ENCODE peak calls at places on chromosomes 11 and 22, in four cellular contexts. X is body of pancreas, H is pancreas, M is neuronal stem cell. T is an unnamed sample. For H3K36me3, the result is how much of the 10 kb centered on the place peaks cover.

GRCh38 chr11:86632499-86633269 is 39.7 kb downstream of the ME3 start:
- DNase-seq in X (peak), H (no peak), M (peak), T (no peak)

GRCh38 chr11:88475991-88476418 is 138.5 kb upstream of the CTSC start:
- DNase-seq in X (no peak), H (no peak), M (no peak), T (no peak)

GRCh38 chr11:117259417-117259816 is 26.9 kb downstream of the RNF214 start:
- DNase-seq in X (no peak), H (no peak), M (no peak), T (no peak)

GRCh38 chr11:124753207-124753606 is 1.2 kb upstream of the VSIG2 start:
- DNase-seq in X (no peak), H (no peak), M (no peak), T (no peak)

GRCh38 chr11:67372232-67372992 is 986 bp downstream of the CLCF1 start:
- DNase-seq in X (no peak), H (no peak), M (no peak), T (no peak)

GRCh38 chr22:30802202-30803166 is 107.8 kb downstream of the OSBP2 start:
- DNase-seq in X (peak), H (peak), M (peak), T (peak)

GRCh38 chr11:128174465-128175101 is 412.8 kb downstream of the ETS1 start:
- DNase-seq in X (no peak), H (no peak), M (no peak), T (no peak)

GRCh38 chr11:47907499-47907898 is 59.3 kb upstream of the NUP160 start:
- DNase-seq in X (no peak), H (no peak), M (no peak), T (no peak)

GRCh38 chr22:29748248-29748893 is 18.4 kb downstream of the ZMAT5 start:
- DNase-seq in X (no peak), H (no peak), M (no peak), T (no peak)

GRCh38 chr11:119832536-119832935 is 103.5 kb upstream of the NECTIN1 start:
- DNase-seq in X (peak), H (peak), M (no peak), T (peak)

GRCh38 chr11:122178795-122179194 is 62.8 kb upstream of the BLID start:
- DNase-seq in X (no peak), H (no peak), M (no peak), T (no peak)

GRCh38 chr22:42439821-42440674 is 7.8 kb upstream of the NFAM1 start:
- DNase-seq in X (peak), H (peak), M (no peak), T (no peak)

GRCh38 chr11:32437406-32438345 is 2.3 kb upstream of the WT1 start:
- DNase-seq in X (no peak), H (no peak), M (no peak), T (no peak)

GRCh38 chr11:66688561-66689534 is 11.2 kb upstream of the RBM4B start:
- DNase-seq in X (no peak), H (no peak), M (no peak), T (no peak)

GRCh38 chr11:40445391-40445790 is 1014.1 kb downstream of the LRRC4C start:
- DNase-seq in X (no peak), H (no peak), M (no peak), T (no peak)

GRCh38 chr11:128761339-128761738 is 67.5 kb downstream of the FLI1 start:
- DNase-seq in X (no peak), H (no peak), M (no peak), T (no peak)

GRCh38 chr11:3202305-3202704 is 16.3 kb downstream of the MRGPRG start:
- DNase-seq in X (no peak), H (no peak), M (no peak), T (no peak)

GRCh38 chr11:128472128-128473110 is 114.9 kb downstream of the ETS1 start:
- DNase-seq in X (no peak), H (no peak), M (no peak), T (no peak)

GRCh38 chr11:25691959-25692358 is 640.0 kb upstream of the ANO3 start:
- DNase-seq in X (no peak), H (no peak), M (no peak), T (no peak)

GRCh38 chr11:68843052-68843561 is 1.4 kb upstream of the CPT1A start:
- DNase-seq in X (peak), H (no peak), M (no peak), T (no peak)

GRCh38 chr22:42791721-42792452 is 65.2 kb downstream of the ARFGAP3 start:
- DNase-seq in X (peak), H (no peak), M (no peak), T (no peak)

GRCh38 chr11:19705936-19706335 is 6.7 kb upstream of the NAV2 start:
- DNase-seq in X (no peak), H (no peak), M (no peak), T (no peak)

GRCh38 chr22:21568207-21569075 is 927 bp downstream of the UBE2L3 start:
- DNase-seq in X (peak), H (peak), M (no peak), T (peak)

GRCh38 chr22:47091241-47091691 is 328.8 kb downstream of the TBC1D22A start:
- DNase-seq in X (no peak), H (no peak), M (no peak), T (no peak)

GRCh38 chr11:119782673-119783072 is 53.7 kb upstream of the NECTIN1 start:
- DNase-seq in X (no peak), H (no peak), M (no peak), T (no peak)

GRCh38 chr22:31574015-31574670 is 77.8 kb downstream of the SFI1 start:
- DNase-seq in X (no peak), H (no peak), M (no peak), T (no peak)

GRCh38 chr11:64209563-64209843 is 3.0 kb downstream of the FERMT3 start:
- DNase-seq in X (no peak), H (peak), M (no peak), T (no peak)

GRCh38 chr11:132601863-132602262 is 930.4 kb downstream of the OPCML start:
- DNase-seq in X (no peak), H (no peak), M (no peak), T (no peak)

GRCh38 chr11:27698872-27699241 is 1.4 kb downstream of the BDNF start:
- DNase-seq in X (peak), H (peak), M (peak), T (peak)

GRCh38 chr11:11532574-11532973 is 89.2 kb downstream of the GALNT18 start:
- DNase-seq in X (no peak), H (no peak), M (no peak), T (no peak)

GRCh38 chr11:98564881-98565280 is 455.9 kb upstream of the CNTN5 start:
- DNase-seq in X (no peak), H (no peak), M (peak), T (no peak)

GRCh38 chr11:111977141-111978027 is 40.2 kb downstream of the DIXDC1 start:
- DNase-seq in X (peak), H (peak), M (peak), T (peak)

GRCh38 chr11:68880851-68881250 is 22.8 kb downstream of the MRPL21 start:
- DNase-seq in X (no peak), H (no peak), M (no peak), T (no peak)

DNA sequence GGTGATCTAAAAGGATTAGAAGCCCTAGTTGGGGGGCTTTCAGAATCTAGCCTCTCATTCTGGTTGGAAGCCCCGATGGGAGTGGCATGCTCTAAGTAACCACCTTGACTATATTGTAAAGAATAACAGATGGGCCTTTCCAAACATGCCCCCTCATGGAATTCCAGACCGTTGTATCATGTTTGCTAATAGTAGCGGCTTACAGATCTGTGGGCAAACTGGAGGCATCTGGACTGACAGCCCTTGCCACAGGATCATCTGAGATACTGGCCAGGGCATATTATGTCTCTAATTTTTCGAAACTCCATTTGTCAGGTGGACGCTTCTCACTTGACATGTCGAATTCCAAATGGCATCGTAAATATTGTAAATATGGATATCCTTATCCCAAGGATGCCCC is 10.5 kb downstream of the APIP start:
- DNase-seq in X (no peak), H (no peak), M (no peak), T (no peak)
- H3K36me3 ChIP-seq in X (under half), H (under half), M (under half), T (under half)

DNA sequence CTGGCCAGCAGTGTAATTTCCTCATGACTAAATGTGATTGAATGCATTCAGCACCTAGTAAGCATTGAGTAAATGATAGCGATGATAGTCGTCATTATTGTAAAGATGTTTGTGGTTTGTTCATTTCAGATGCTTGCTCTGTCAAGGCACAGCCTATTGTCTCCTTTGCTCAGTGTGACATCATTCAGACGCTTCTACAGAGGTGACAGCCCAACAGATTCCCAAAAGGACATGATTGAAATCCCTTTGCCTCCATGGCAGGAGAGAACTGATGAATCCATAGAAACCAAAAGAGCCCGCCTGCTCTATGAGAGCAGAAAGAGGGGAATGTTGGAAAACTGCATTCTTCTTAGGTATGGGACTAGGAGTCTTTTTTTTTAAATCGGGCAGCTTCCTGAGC is 7.6 kb downstream of the SDHAF2 start:
- DNase-seq in X (no peak), H (no peak), M (no peak), T (no peak)
- H3K36me3 ChIP-seq in X (under half), H (under half), M (half or more), T (under half)

GRCh38 chr22:38292694-38293093 is 19.9 kb upstream of the TMEM184B start:
- DNase-seq in X (no peak), H (no peak), M (no peak), T (no peak)
- H3K36me3 ChIP-seq in X (under half), H (under half), M (half or more), T (half or more)

DNA sequence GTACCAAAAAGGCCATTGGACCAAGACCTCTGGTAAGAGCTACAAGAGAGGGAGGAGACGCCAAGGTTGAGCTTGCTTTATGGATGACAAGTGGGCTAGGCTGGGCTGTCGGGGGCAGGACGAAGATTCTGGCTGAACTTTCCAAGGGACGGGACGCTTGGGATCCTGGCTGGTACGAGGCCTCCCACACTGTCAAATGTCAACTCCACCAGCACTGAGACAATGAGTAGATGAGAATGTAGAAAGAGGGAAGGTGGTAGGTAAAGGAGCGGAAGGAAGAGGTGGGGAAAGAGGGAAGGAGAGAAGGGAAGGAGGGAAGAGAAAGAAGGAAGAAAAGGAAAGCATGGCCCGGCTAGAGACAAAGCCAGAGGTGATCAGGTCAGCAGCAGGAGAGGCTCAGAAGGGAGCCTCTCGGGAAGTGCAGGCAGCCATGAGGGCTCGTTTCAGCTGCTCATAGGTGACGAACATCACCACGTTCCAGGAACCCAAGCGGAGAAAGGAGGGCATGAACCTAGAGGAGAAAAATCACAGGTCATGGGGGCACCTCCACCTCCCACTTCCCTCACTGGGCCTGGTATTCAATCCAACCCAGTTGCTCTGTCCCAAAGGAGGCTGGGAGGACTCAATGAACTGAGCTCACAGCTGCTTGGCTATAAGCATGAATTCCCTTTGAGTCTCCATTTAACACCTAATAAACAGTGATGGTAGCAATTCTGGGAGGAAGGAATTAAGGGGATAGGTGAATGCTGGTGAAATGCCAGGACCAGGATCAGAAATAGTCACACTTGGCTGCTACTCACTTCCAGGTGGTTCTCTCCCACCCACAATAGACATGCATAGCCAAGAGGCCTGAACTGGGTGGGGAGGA is 7.8 kb downstream of the UCP2 start:
- DNase-seq in X (no peak), H (no peak), M (no peak), T (no peak)
- H3K36me3 ChIP-seq in X (under half), H (under half), M (half or more), T (under half)

GRCh38 chr11:77473801-77474508 is at the start of gene PAK1:
- DNase-seq in X (peak), H (peak), M (peak), T (peak)

GRCh38 chr11:77474509-77475070 is 696 bp upstream of the PAK1 start:
- DNase-seq in X (peak), H (no peak), M (no peak), T (no peak)

GRCh38 chr11:77475206-77475605 is 1.3 kb upstream of the PAK1 start:
- DNase-seq in X (no peak), H (no peak), M (no peak), T (no peak)

GRCh38 chr11:77479746-77480352 is 6.0 kb upstream of the PAK1 start:
- DNase-seq in X (no peak), H (no peak), M (no peak), T (no peak)
- H3K36me3 ChIP-seq in X (under half), H (under half), M (under half), T (under half)

GRCh38 chr11:76659672-76660532 is 10.6 kb downstream of the LRRC32 start:
- DNase-seq in X (no peak), H (no peak), M (no peak), T (no peak)
- H3K36me3 ChIP-seq in X (under half), H (under half), M (under half), T (under half)

DNA sequence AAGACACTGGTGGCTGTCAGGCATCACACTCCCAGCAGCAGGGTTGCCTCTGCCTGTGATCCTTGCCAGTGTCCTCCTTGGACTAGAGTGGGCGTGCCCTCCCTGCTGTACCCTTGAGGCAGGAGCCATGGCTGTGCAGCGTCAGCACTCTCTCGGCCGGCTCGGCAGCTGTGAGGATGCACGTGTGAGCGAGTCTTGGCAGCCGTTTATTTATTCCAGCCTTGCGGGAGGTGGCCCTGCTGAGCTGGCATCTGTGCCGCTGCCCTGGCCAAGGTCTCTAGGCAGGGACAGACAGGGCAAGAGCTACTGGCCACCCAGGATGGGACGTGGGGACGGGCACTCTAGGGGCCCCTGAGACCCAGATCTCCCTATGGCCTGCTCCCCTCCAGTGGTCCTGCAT is 33.9 kb downstream of the TSPAN4 start:
- DNase-seq in X (peak), H (peak), M (no peak), T (no peak)
- H3K36me3 ChIP-seq in X (under half), H (under half), M (under half), T (under half)

GRCh38 chr11:130874396-130874795 is 41.9 kb downstream of the SNX19 start:
- DNase-seq in X (no peak), H (no peak), M (no peak), T (no peak)

GRCh38 chr11:130876100-130876499 is 40.2 kb downstream of the SNX19 start:
- DNase-seq in X (no peak), H (no peak), M (no peak), T (no peak)

GRCh38 chr11:130874955-130875531 is 41.2 kb downstream of the SNX19 start:
- DNase-seq in X (no peak), H (no peak), M (no peak), T (no peak)

GRCh38 chr11:130877532-130877931 is 38.7 kb downstream of the SNX19 start:
- DNase-seq in X (no peak), H (no peak), M (no peak), T (no peak)

DNA sequence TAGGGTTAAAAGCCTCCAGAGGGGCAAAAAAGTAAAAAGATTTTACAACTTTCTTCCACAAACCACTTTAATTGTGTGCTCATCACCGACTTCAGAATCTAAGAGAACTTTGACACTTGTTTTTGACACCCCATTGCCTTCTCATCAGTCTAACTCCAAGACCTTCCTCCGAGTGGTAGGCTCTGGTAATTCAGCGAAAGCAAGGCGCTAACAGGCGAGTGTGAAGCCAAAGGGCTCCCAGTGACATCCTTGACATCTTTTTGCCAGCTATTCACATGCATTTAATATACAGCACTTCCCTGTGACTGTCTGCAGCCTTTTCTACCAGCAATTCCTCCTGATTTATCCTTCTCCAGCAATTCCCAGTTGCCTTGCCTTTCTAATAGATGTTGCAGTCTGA is 39.3 kb downstream of the SNX19 start:
- DNase-seq in X (no peak), H (no peak), M (no peak), T (no peak)
- H3K36me3 ChIP-seq in X (under half), H (under half), M (half or more), T (under half)